ENCODE peak calls at places on chromosomes 1 and 21, in seven cellular contexts. M is PC-3, Z is NCI-H1105 treated with DMSO at 0.1 percent for 48 hours, Q is NCI-H2227 treated with DMSO at 0.1 percent for 48 hours, R is mammary epithelial cell, B is LHCN-M2, J is frontal cortex. C is an unnamed sample.

GRCh38 chr1:210328746-210329488 is at the start of gene HHAT:
- DNase-seq in M (peak), Z (peak), Q (peak), R (peak), B (peak), J (peak), C (no peak)

GRCh38 chr1:230102046-230102445 is 35.0 kb downstream of the GALNT2 start:
- DNase-seq in M (no peak), Z (no peak), Q (no peak), R (no peak), B (no peak), J (no peak), C (no peak)

GRCh38 chr1:227440167-227440566 is 121.9 kb upstream of the CDC42BPA start:
- DNase-seq in M (no peak), Z (no peak), Q (no peak), R (no peak), B (no peak), J (no peak), C (no peak)

GRCh38 chr1:93878501-93878888 is 511 bp downstream of the DNTTIP2 start:
- DNase-seq in M (peak), Z (no peak), Q (no peak), R (peak), B (peak), J (no peak), C (no peak)

GRCh38 chr1:111778066-111778465 is 22.4 kb downstream of the DDX20 start:
- DNase-seq in M (no peak), Z (no peak), Q (no peak), R (no peak), B (no peak), J (no peak), C (no peak)

GRCh38 chr21:41681336-41681801 is 85.5 kb downstream of the RIPK4 start:
- DNase-seq in M (peak), Z (no peak), Q (no peak), R (peak), B (no peak), J (no peak), C (no peak)

GRCh38 chr1:214551436-214552173 is at the start of gene PTPN14:
- DNase-seq in M (peak), Z (peak), Q (peak), R (peak), B (peak), J (peak), C (no peak)

GRCh38 chr1:95406279-95406678 is 172.3 kb downstream of the RWDD3 start:
- DNase-seq in M (no peak), Z (no peak), Q (no peak), R (no peak), B (no peak), J (no peak), C (no peak)

GRCh38 chr1:3066250-3066711 is 2.7 kb upstream of the PRDM16 start:
- DNase-seq in M (peak), Z (no peak), Q (no peak), R (no peak), B (no peak), J (no peak), C (no peak)

GRCh38 chr1:227944931-227945890 is 2.5 kb downstream of the WNT9A start:
- DNase-seq in M (peak), Z (no peak), Q (no peak), R (no peak), B (no peak), J (no peak), C (no peak)

GRCh38 chr21:42174173-42174572 is 44.8 kb upstream of the ABCG1 start:
- DNase-seq in M (no peak), Z (no peak), Q (no peak), R (no peak), B (no peak), J (no peak), C (no peak)

GRCh38 chr1:156496211-156496761 is 4.3 kb downstream of the MEF2D start:
- DNase-seq in M (no peak), Z (no peak), Q (no peak), R (no peak), B (peak), J (no peak), C (no peak)

GRCh38 chr1:183227963-183228649 is 42.0 kb downstream of the LAMC2 start:
- DNase-seq in M (peak), Z (peak), Q (peak), R (no peak), B (peak), J (no peak), C (no peak)

GRCh38 chr1:74771913-74772515 is 39.1 kb downstream of the TYW3 start:
- DNase-seq in M (peak), Z (peak), Q (peak), R (peak), B (peak), J (no peak), C (no peak)

GRCh38 chr1:116879478-116880133 is 30.1 kb upstream of the PTGFRN start:
- DNase-seq in M (no peak), Z (no peak), Q (no peak), R (no peak), B (no peak), J (no peak), C (no peak)

GRCh38 chr1:57591854-57592253 is 168.0 kb upstream of the DAB1 start:
- DNase-seq in M (no peak), Z (no peak), Q (no peak), R (peak), B (no peak), J (no peak), C (no peak)

GRCh38 chr1:117051224-117052064 is 8.7 kb upstream of the TTF2 start:
- DNase-seq in M (peak), Z (no peak), Q (no peak), R (peak), B (peak), J (no peak), C (no peak)

C was measured in cerebellar nuclear complex.